ENCODE peak calls at places on chromosomes 3 and 15, in four cellular contexts. R is cardiac muscle cell, D is pancreas, I is Caco-2. A is an unnamed sample. For H3K9me3 and H3K36me3, the result is how much of the 10 kb centered on the place peaks cover.

GRCh38 chr3:108305484-108306172 is 9.3 kb downstream of the HHLA2 start:
- DNase-seq in I (no peak), R (no peak), D (peak), A (no peak)

GRCh38 chr15:89396723-89397652 is 62.4 kb upstream of the POLG start:
- DNase-seq in D (no peak), I (no peak), R (no peak), A (no peak)

GRCh38 chr15:46917853-46918252 is 799.5 kb upstream of the SEMA6D start:
- DNase-seq in R (no peak), D (no peak), I (no peak), A (no peak)

GRCh38 chr15:66651198-66651597 is 50.8 kb upstream of the SMAD6 start:
- DNase-seq in I (no peak), R (no peak), D (no peak), A (no peak)

GRCh38 chr3:56928379-56929068 is 126.8 kb upstream of the ARHGEF3 start:
- DNase-seq in I (peak), D (no peak), R (peak), A (peak)

GRCh38 chr3:107251819-107252218 is 125.4 kb upstream of the CCDC54 start:
- DNase-seq in R (no peak), D (no peak), I (no peak), A (no peak)

GRCh38 chr15:85314653-85315052 is 65.8 kb upstream of the AKAP13 start:
- DNase-seq in R (no peak), D (no peak), I (no peak), A (no peak)

GRCh38 chr3:49882182-49882581 is 12.5 kb upstream of the CAMKV start:
- DNase-seq in I (no peak), R (no peak), D (no peak), A (no peak)

GRCh38 chr15:74826372-74826819 is at the start of gene CPLX3:
- DNase-seq in D (no peak), I (peak), R (peak), A (no peak)

GRCh38 chr3:168322941-168323340 is 227.2 kb upstream of the GOLIM4 start:
- DNase-seq in D (no peak), R (no peak), I (no peak), A (no peak)

GRCh38 chr3:173043757-173044156 is 97.3 kb downstream of the SPATA16 start:
- DNase-seq in R (no peak), I (no peak), D (no peak), A (no peak)

GRCh38 chr15:66948294-66948693 is 117.1 kb upstream of the SMAD3 start:
- DNase-seq in I (no peak), D (no peak), R (no peak), A (peak)

GRCh38 chr3:27715863-27716262 is 6.3 kb downstream of the EOMES start:
- DNase-seq in R (no peak), I (no peak), D (no peak), A (no peak)

GRCh38 chr3:73768594-73769308 is 144.0 kb upstream of the PDZRN3 start:
- DNase-seq in I (no peak), R (peak), D (no peak), A (no peak)

GRCh38 chr3:79052054-79052681 is 715.6 kb downstream of the ROBO1 start:
- DNase-seq in D (no peak), R (no peak), I (peak), A (no peak)

GRCh38 chr3:123262226-123262625 is 60.5 kb downstream of the SEC22A start:
- DNase-seq in R (no peak), D (no peak), I (no peak), A (no peak)

GRCh38 chr3:193548406-193548805 is 6.3 kb downstream of the ATP13A4 start:
- DNase-seq in D (no peak), I (no peak), R (no peak), A (no peak)

GRCh38 chr3:50671331-50671730 is 3.4 kb upstream of the DOCK3 start:
- DNase-seq in D (no peak), I (no peak), R (peak), A (peak)

GRCh38 chr3:129602730-129603560 is 3.5 kb downstream of the PLXND1 start:
- DNase-seq in D (peak), R (peak), I (no peak), A (peak)

GRCh38 chr3:10581251-10581650 is 75.9 kb upstream of the ATP2B2 start:
- DNase-seq in I (no peak), R (peak), D (no peak), A (no peak)

GRCh38 chr15:65869127-65869953 is at the start of gene RAB11A:
- DNase-seq in I (peak), R (peak), D (peak), A (peak)

GRCh38 chr3:100155590-100155989 is 41.3 kb upstream of the FILIP1L start:
- DNase-seq in D (no peak), R (no peak), I (no peak), A (no peak)

GRCh38 chr3:49017646-49017977 is 768 bp downstream of the DALRD3 start:
- DNase-seq in I (peak), R (no peak), D (no peak), A (peak)

GRCh38 chr3:162799910-162800309 is 1303.3 kb downstream of the OTOL1 start:
- DNase-seq in I (no peak), D (no peak), R (no peak), A (no peak)

GRCh38 chr3:141193431-141193830 is 38.2 kb upstream of the PXYLP1 start:
- DNase-seq in D (no peak), R (no peak), I (no peak), A (no peak)

GRCh38 chr3:18438586-18438985 is 13.4 kb upstream of the SATB1 start:
- DNase-seq in D (no peak), R (no peak), I (no peak), A (no peak)

GRCh38 chr3:123451186-123451585 is 2.3 kb upstream of the ADCY5 start:
- DNase-seq in R (no peak), I (peak), D (no peak), A (no peak)

GRCh38 chr3:29335438-29335837 is 54.6 kb downstream of the RBMS3 start:
- DNase-seq in D (peak), I (no peak), R (peak), A (peak)

GRCh38 chr3:58260261-58260731 is 22.7 kb downstream of the ABHD6 start:
- DNase-seq in D (no peak), R (peak), I (no peak), A (peak)

GRCh38 chr15:43104426-43104825 is 1.4 kb downstream of the UBR1 start:
- DNase-seq in D (no peak), R (no peak), I (no peak), A (no peak)

GRCh38 chr15:75904241-75904631 is 558 bp downstream of the FBXO22 start:
- DNase-seq in I (peak), D (peak), R (peak), A (no peak)

GRCh38 chr3:109278546-109278945 is 37.8 kb downstream of the DPPA2 start:
- DNase-seq in D (no peak), R (peak), I (no peak), A (no peak)

GRCh38 chr15:100714749-100715342 is 112.5 kb downstream of the ASB7 start:
- DNase-seq in D (no peak), R (no peak), I (no peak), A (no peak)

GRCh38 chr3:53534216-53534615 is 39.8 kb downstream of the CACNA1D start:
- DNase-seq in D (no peak), I (no peak), R (no peak), A (no peak)
- H3K9me3 ChIP-seq in D (under half), I (under half), R (under half), A (under half)

GRCh38 chr3:9403463-9403862 is 6.0 kb downstream of the SETD5 start:
- DNase-seq in R (no peak), D (no peak), I (no peak), A (no peak)

GRCh38 chr3:9408061-9408460 is 10.6 kb downstream of the SETD5 start:
- DNase-seq in I (no peak), R (no peak), D (no peak), A (no peak)

GRCh38 chr3:9404680-9405079 is 7.3 kb downstream of the SETD5 start:
- DNase-seq in D (no peak), I (no peak), R (no peak), A (no peak)

GRCh38 chr3:9406856-9407626 is 9.6 kb downstream of the SETD5 start:
- DNase-seq in I (no peak), D (no peak), R (no peak), A (no peak)

GRCh38 chr3:9405756-9406155 is 8.3 kb downstream of the SETD5 start:
- DNase-seq in I (no peak), R (no peak), D (no peak), A (no peak)
- H3K4me3 ChIP-seq in I (no peak), R (no peak), D (no peak), A (no peak)

DNA sequence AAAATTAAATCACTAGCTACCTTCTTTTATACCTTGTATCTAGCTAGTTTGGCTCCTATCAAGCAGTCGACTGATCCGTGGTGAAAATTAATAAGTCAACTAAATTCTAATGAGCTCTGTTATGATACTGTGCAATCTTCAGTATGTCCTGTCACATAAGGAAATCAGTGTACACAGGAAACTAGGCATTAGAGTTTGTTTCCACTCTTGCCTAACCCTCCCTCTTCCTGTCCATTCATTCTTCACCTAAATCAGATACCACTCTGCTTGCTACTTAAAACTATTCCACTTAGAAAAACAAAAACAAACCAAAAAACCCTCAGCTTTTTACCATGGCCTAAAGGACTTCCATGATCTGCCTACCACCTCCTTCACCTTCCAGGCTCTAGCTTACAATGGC is 8.0 kb downstream of the RFC4 start:
- DNase-seq in R (no peak), D (no peak), I (no peak), A (no peak)
- H3K36me3 ChIP-seq in R (under half), D (under half), I (under half), A (half or more)

GRCh38 chr3:1892459-1892858 is 206.2 kb upstream of the CNTN4 start:
- DNase-seq in D (no peak), I (no peak), R (no peak), A (no peak)
- H3K9me3 ChIP-seq in D (under half), I (under half), R (under half), A (under half)

GRCh38 chr15:31458591-31458990 is 132.0 kb downstream of the KLF13 start:
- DNase-seq in I (no peak), R (no peak), D (no peak), A (no peak)

GRCh38 chr15:31461375-31461774 is 134.7 kb downstream of the KLF13 start:
- DNase-seq in I (no peak), D (no peak), R (no peak), A (peak)

GRCh38 chr15:31457631-31458526 is 131.2 kb downstream of the KLF13 start:
- DNase-seq in I (no peak), R (peak), D (no peak), A (peak)

GRCh38 chr15:31457161-31457560 is 130.5 kb downstream of the KLF13 start:
- DNase-seq in R (no peak), D (no peak), I (no peak), A (no peak)

DNA sequence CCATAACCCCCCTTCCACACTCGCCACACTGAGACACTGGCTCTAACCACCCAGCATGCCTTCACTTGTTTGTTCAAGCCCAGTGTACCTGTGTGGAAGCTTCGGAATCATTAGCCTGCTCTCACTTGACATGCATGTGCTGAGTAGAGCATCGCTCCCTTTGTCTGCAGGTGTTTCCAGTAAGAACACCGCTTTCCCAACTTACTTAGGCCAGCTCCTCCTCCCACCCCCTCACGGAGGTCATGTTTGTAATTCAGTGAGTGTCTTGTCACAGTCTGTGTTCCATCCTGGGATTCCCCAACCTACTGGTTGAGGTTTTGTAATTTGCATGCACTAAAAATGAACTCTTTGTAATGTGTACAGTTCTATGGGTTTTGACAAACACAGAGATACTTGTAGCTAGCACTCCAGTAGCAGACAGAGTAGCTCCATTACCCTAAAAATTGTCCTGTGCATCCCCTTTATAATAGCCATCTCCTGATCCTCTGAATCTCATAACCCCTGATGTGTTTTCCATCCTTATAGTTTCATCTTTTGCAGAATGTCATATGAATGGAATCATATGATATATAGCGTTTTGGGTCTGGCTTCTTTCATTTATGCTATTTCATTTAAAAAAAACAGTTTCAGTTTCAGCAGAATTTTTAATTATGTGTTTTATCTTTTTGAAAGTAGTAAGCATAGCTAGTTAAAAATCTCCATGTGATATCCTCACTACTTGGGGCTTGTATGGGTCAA is 132.5 kb downstream of the KLF13 start:
- DNase-seq in R (no peak), D (no peak), I (no peak), A (no peak)
- H3K4me3 ChIP-seq in R (no peak), D (no peak), I (no peak), A (no peak)

DNA sequence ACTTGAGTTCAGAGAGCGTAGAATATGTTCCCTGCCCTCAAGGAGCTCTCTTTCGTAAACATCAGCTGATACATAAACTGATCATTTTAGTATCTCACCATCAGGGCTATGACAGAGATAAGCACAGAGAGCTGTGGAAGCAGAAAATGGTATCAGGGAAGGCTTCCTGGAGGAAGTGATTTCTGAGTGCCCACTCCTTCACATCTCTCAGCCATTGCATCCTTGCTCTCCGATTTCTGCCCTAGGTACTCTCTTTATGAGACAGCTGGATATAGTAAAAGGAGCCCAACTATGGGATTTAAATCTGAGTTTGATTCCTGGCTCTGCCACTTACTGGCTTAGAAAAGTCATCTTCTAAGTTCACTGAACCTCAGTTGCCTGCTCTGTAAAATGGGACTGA is 9.1 kb upstream of the AP2M1 start:
- DNase-seq in D (no peak), I (no peak), R (no peak), A (no peak)
- H3K36me3 ChIP-seq in D (under half), I (under half), R (under half), A (half or more)

GRCh38 chr15:97317163-97317562 is 643.3 kb upstream of the ARRDC4 start:
- DNase-seq in R (no peak), D (no peak), I (no peak), A (no peak)

GRCh38 chr15:97316362-97316761 is 644.1 kb upstream of the ARRDC4 start:
- DNase-seq in I (no peak), D (no peak), R (no peak), A (no peak)

DNA sequence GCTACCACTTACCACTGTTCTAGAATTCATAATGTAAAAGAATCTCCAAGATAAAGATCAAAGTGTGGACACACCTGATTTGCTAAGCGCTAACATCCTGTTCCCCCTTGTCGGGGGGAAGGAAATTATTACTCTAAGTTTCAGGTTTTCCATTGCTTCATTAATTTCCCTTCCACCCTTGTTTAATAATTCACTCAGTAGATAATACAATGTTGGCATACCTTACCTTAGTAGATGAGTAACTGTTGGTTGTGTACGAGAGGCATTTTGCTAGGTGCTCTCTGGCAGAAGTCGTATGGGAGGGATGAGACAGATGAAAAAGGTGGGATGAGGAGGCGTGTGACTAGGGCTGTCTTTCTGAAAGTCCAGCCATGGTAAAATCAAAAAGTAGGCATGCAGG is 641.2 kb upstream of the ARRDC4 start:
- DNase-seq in I (no peak), D (no peak), R (no peak), A (no peak)
- H3K9me3 ChIP-seq in I (under half), D (under half), R (under half), A (under half)

GRCh38 chr15:83064859-83065258 is 2.2 kb downstream of the BTBD1 start:
- DNase-seq in D (no peak), I (no peak), R (no peak), A (no peak)
- H3K4me3 ChIP-seq in D (no peak), I (peak), R (peak), A (peak)

DNA sequence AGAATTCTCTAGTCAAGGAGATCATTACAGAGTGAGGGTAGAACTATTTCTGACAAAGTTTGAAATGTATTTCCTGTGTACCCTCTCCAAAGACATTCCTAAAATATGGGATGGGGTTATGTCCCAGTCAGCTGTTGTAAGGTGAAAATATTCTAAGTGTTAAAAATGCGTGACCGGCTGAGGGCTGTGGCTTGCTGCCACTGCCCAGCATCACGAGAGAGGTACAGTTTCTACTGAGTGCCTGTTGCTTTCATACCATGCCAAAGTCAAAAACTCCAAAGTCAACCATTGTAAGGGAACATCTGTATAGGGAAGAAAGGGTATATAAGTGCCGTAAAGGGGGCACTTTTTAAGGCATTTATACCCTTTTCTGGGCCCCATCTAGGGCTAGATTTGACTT is 30.9 kb downstream of the MAP6D1 start:
- DNase-seq in R (no peak), I (no peak), D (no peak), A (no peak)
- H3K36me3 ChIP-seq in R (under half), I (under half), D (under half), A (under half)

GRCh38 chr15:25236143-25236860 is 202.5 kb downstream of the UBE3A start:
- DNase-seq in D (no peak), I (no peak), R (no peak), A (no peak)
- H3K9me3 ChIP-seq in D (under half), I (under half), R (under half), A (under half)

A was measured in SJSA1.